ENCODE peak calls at places on chromosomes 7 and 10, in nine cellular contexts. N, W, Q, B, O, M, G, Y and E are unnamed samples.

GRCh38 chr7:56447864-56448693 is 331.9 kb upstream of the NUPR2 start:
- DNase-seq in N (no peak), W (no peak), Q (no peak), B (no peak), O (peak), M (no peak), G (no peak), Y (peak), E (no peak)

GRCh38 chr7:143289421-143289820 is 1.3 kb downstream of the CASP2 start:
- DNase-seq in N (peak), W (no peak), Q (no peak), B (no peak), O (peak), M (no peak), G (no peak), Y (no peak), E (no peak)

GRCh38 chr10:22931948-22932347 is 4.1 kb downstream of the ARMC3 start:
- DNase-seq in N (no peak), W (no peak), Q (no peak), B (no peak), O (peak), M (no peak), G (no peak), Y (no peak), E (no peak)

GRCh38 chr7:26619348-26619747 is 245.0 kb downstream of the SKAP2 start:
- DNase-seq in N (no peak), W (no peak), Q (no peak), B (no peak), O (no peak), M (no peak), G (no peak), Y (no peak), E (no peak)

GRCh38 chr10:63105811-63106755 is 27.0 kb upstream of the NRBF2 start:
- DNase-seq in N (no peak), W (no peak), Q (no peak), B (no peak), O (peak), M (no peak), G (no peak), Y (peak), E (no peak)

GRCh38 chr10:58778966-58779365 is 266.3 kb downstream of the BICC1 start:
- DNase-seq in N (no peak), W (no peak), Q (no peak), B (no peak), O (no peak), M (no peak), G (no peak), Y (no peak), E (no peak)

GRCh38 chr10:7950981-7951847 is 103.3 kb upstream of the GATA3 start:
- DNase-seq in N (no peak), W (peak), Q (no peak), B (no peak), O (peak), M (no peak), G (no peak), Y (no peak), E (no peak)

GRCh38 chr7:112573302-112574039 is 92.7 kb downstream of the LSMEM1 start:
- DNase-seq in N (peak), W (no peak), Q (no peak), B (no peak), O (peak), M (no peak), G (no peak), Y (no peak), E (no peak)

GRCh38 chr10:63133787-63134557 is 844 bp downstream of the NRBF2 start:
- DNase-seq in N (peak), W (no peak), Q (no peak), B (peak), O (peak), M (no peak), G (no peak), Y (no peak), E (peak)

GRCh38 chr10:92184977-92185376 is 105.9 kb downstream of the CPEB3 start:
- DNase-seq in N (no peak), W (no peak), Q (no peak), B (no peak), O (no peak), M (no peak), G (no peak), Y (no peak), E (no peak)

GRCh38 chr10:45220985-45221384 is 94.4 kb downstream of the OR13A1 start:
- DNase-seq in N (no peak), W (no peak), Q (no peak), B (no peak), O (no peak), M (no peak), G (peak), Y (no peak), E (no peak)

GRCh38 chr10:86970152-86970886 is 2.0 kb downstream of the ADIRF start:
- DNase-seq in N (no peak), W (no peak), Q (no peak), B (no peak), O (peak), M (no peak), G (peak), Y (peak), E (peak)

GRCh38 chr7:75762350-75762917 is 9.6 kb downstream of the CCL26 start:
- DNase-seq in N (peak), W (peak), Q (peak), B (peak), O (peak), M (peak), G (no peak), Y (no peak), E (peak)

GRCh38 chr10:88735661-88736060 is 24.2 kb upstream of the LIPN start:
- DNase-seq in N (no peak), W (no peak), Q (no peak), B (no peak), O (peak), M (no peak), G (no peak), Y (no peak), E (no peak)

DNA sequence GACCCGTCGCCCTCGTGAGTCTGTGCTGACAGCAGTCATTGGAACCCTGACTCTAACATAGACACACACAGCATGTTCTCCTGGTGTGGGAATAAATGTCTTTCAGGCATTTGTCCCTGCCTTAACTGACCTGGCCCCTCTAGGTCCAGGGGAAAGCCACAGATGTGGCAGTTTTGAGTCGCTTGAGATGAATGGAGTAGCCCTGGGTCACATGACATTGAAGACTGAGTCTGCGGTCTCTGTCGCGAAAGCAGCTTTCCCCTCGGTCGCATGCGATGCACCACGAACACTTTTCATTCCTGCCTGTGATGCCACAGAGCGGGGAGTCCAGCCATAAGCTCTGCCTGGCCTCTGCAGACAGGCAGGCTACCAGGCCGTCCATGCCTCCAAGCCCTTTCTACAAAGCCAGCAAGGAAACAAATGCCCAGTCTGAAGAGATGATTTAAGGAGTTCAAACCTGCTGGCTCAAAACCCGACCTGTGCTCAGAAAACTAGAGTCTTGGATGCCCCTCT is 172.3 kb downstream of the WDR37 start:
- DNase-seq in N (no peak), W (no peak), Q (no peak), B (no peak), O (no peak), M (no peak), G (no peak), Y (no peak), E (no peak)
- TF ChIP-seq CTCF in N (no peak), W (no peak), Q (no peak), B (no peak), O (no peak), M (no peak), G (no peak), Y (no peak), E (no peak)

DNA sequence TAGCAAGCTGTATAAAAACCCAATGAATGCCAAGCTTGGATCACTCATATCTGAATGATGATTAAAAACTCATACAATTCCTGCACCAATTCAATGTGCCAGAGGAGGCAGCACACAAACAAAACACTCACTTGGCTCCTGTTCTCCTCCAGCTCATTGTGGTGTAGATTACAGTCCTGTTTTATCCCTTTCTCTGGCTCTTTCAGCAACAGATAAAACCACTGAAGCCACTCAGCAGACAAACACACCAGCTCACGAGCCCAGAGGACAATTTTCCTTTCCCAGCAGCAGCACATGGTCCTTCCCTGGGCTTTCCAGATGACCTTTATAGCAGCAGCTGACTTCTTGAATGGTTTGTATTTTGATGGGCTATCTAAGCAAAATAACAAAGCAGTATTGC is 107.3 kb upstream of the STARD3NL start:
- DNase-seq in N (no peak), W (no peak), Q (no peak), B (peak), O (no peak), M (no peak), G (no peak), Y (no peak), E (no peak)
- TF ChIP-seq CTCF in N (no peak), W (peak), Q (peak), B (peak), O (peak), M (no peak), G (no peak), Y (peak), E (no peak)

GRCh38 chr10:71623098-71623985 is 96.2 kb downstream of the C10orf105 start:
- DNase-seq in N (peak), W (no peak), Q (no peak), B (peak), O (peak), M (no peak), G (no peak), Y (no peak), E (peak)
- TF ChIP-seq CTCF in N (peak), W (peak), Q (no peak), B (peak), O (peak), M (peak), G (peak), Y (no peak), E (peak)

GRCh38 chr7:30226593-30227268 is 57.7 kb upstream of the ZNRF2 start:
- DNase-seq in N (no peak), W (no peak), Q (no peak), B (peak), O (no peak), M (no peak), G (peak), Y (no peak), E (no peak)
- TF ChIP-seq CTCF in N (peak), W (peak), Q (peak), B (peak), O (no peak), M (peak), G (no peak), Y (no peak), E (no peak)

GRCh38 chr7:151028131-151028947 is at the start of gene ABCB8:
- DNase-seq in N (peak), W (peak), Q (peak), B (peak), O (peak), M (peak), G (peak), Y (peak), E (peak)
- TF ChIP-seq CTCF in N (peak), W (peak), Q (peak), B (peak), O (peak), M (peak), G (peak), Y (peak), E (peak)

DNA sequence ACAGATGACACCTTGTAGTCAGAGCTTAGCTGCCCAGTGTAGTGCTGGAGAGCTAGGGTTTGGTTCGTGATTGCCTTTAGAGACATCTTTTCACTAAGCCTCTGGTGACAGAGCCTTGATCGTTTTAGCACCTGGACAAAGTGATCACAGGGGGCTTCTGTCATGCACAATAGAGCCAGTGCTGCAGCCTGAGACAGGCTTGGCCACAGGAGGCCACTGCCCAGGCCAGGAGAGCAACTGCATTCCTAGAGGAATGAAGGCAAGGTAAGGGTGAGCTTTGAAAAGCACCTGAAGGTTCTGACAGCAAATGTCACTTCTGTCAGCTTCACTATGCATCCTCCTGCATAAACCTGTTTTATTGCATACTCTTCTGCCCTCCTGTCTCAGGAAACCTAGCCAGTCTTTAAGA is 122.8 kb downstream of the NPY start:
- DNase-seq in N (no peak), W (no peak), Q (no peak), B (no peak), O (no peak), M (no peak), G (no peak), Y (no peak), E (no peak)
- TF ChIP-seq CTCF in N (no peak), W (no peak), Q (no peak), B (no peak), O (no peak), M (no peak), G (no peak), Y (no peak), E (no peak)

DNA sequence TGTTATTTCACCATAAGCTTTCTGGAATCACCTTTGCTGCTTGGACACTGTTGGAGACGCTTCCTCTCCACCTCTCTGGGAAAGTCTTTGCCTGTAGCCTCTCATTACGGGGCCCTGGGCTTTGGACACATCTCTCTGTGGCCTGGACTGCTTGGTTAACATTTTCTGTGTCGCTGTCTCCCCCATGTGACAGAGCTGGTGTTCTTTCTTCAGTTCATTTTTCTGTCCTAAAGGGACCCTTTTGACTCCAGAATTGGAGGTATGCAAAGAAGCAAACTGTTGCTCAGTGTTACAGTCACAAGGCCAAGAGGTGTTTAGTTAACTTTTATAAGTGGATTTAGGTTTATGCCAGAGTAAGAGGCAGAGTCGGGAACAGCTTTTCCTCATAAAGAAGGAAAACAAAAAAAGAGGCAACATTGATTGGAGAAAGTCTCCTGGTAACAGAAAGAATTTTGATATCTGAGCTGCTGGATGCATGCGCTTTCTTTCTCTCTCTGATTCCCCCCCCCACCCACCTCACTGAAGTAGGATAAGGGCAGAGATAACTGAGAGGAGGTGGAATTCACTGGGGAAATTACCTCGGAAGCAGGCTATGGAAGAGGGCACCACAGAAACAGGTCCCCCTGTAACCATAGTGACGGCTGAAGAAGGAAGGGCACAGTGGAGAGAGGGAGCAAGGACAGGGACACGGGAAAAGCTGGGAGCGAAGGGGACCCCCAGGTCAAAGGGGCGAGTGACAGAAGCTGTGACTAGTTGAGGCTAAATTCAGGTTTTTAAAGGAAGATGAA is 57.8 kb downstream of the LGI1 start:
- DNase-seq in N (peak), W (no peak), Q (no peak), B (no peak), O (peak), M (no peak), G (no peak), Y (no peak), E (no peak)
- TF ChIP-seq CTCF in N (peak), W (no peak), Q (no peak), B (no peak), O (peak), M (peak), G (no peak), Y (no peak), E (peak)

DNA sequence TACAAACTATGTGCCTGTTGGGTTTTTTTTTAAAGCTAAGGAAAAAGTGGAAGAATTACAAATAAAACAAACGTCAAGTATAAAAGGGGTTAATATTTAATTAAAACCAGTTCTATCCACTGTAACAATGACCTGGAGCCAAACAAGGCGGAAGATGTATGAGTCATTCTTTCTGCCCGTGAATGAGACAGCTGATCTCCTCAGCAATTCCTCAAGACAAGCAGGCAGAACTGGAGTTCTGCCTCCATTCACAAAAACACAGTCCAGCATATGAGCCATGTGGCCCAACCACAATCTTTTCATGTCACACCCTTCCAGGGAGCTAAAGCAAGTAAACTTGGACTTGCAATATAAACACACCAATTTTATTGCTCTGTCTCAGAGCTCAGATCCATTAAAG is 8.4 kb downstream of the ETV1 start:
- DNase-seq in N (no peak), W (peak), Q (no peak), B (peak), O (peak), M (peak), G (no peak), Y (no peak), E (no peak)
- TF ChIP-seq CTCF in N (no peak), W (no peak), Q (no peak), B (no peak), O (no peak), M (no peak), G (no peak), Y (no peak), E (no peak)